ENCODE peak calls at places on chromosome 9, in nine cellular contexts. W is spleen, B is T follicular helper cell, Q is NCI-H82, H is islet precursor cell, Z is glomerular endothelial cell, M is GM13977, C is posterior vena cava, T is RPMI7951. P is an unnamed sample.

GRCh38 chr9:137602661-137603060 is 2.8 kb upstream of the ARRDC1 start:
- DNase-seq in C (no peak), Q (peak), H (no peak), M (no peak), Z (no peak), T (no peak), W (no peak), B (no peak), P (no peak)

GRCh38 chr9:128634651-128635262 is 21.9 kb downstream of the DYNC2I2 start:
- DNase-seq in T (no peak), C (no peak), B (no peak), W (no peak), Q (no peak), Z (no peak), M (no peak), H (no peak), P (no peak)

GRCh38 chr9:133844876-133845658 is 106.9 kb upstream of the SARDH start:
- DNase-seq in Z (peak), W (peak), B (no peak), H (no peak), M (no peak), Q (no peak), C (peak), T (no peak), P (no peak)

GRCh38 chr9:104326912-104327311 is 177.2 kb upstream of the OR13F1 start:
- DNase-seq in Q (no peak), M (no peak), H (no peak), C (no peak), W (no peak), T (no peak), Z (no peak), B (no peak), P (no peak)

GRCh38 chr9:112753725-112754124 is 3.2 kb downstream of the SNX30 start:
- DNase-seq in Q (no peak), Z (no peak), T (peak), M (no peak), W (no peak), C (no peak), H (peak), B (no peak), P (no peak)

GRCh38 chr9:78399153-78399552 is 102.2 kb downstream of the PSAT1 start:
- DNase-seq in C (no peak), Z (no peak), H (no peak), Q (no peak), B (no peak), W (no peak), T (no peak), M (no peak), P (no peak)

GRCh38 chr9:27351438-27351837 is 54.5 kb upstream of the EQTN start:
- DNase-seq in T (peak), Q (no peak), B (no peak), C (no peak), H (no peak), W (no peak), M (no peak), Z (no peak), P (no peak)

GRCh38 chr9:126697350-126697749 is 83.6 kb downstream of the LMX1B start:
- DNase-seq in W (peak), Z (no peak), B (no peak), H (no peak), Q (no peak), M (no peak), C (peak), T (no peak), P (no peak)

GRCh38 chr9:135711411-135711810 is 9.4 kb downstream of the KCNT1 start:
- DNase-seq in W (no peak), Z (no peak), B (no peak), Q (no peak), M (no peak), C (no peak), H (no peak), T (no peak), P (no peak)

GRCh38 chr9:93116049-93116961 is 17.7 kb downstream of the NINJ1 start:
- DNase-seq in Z (no peak), H (peak), C (peak), T (peak), W (peak), B (no peak), Q (no peak), M (no peak), P (no peak)

GRCh38 chr9:7970666-7971335 is 171.2 kb upstream of the DMAC1 start:
- DNase-seq in M (no peak), C (no peak), W (no peak), Q (no peak), B (no peak), H (no peak), T (no peak), Z (no peak), P (no peak)

GRCh38 chr9:125867752-125868400 is 120.7 kb downstream of the PBX3 start:
- DNase-seq in B (no peak), W (no peak), T (no peak), C (no peak), Q (no peak), H (no peak), M (no peak), Z (peak), P (no peak)

GRCh38 chr9:76458903-76459690 is at the start of gene GCNT1:
- DNase-seq in Q (peak), M (peak), H (peak), B (peak), Z (peak), C (peak), W (peak), T (peak), P (peak)

GRCh38 chr9:127537014-127537413 is 75.1 kb upstream of the STXBP1 start:
- DNase-seq in Q (peak), H (no peak), W (no peak), T (no peak), M (no peak), Z (no peak), B (no peak), C (no peak), P (peak)

GRCh38 chr9:32136700-32137339 is 247.6 kb upstream of the ACO1 start:
- DNase-seq in Z (no peak), M (no peak), T (peak), Q (peak), W (no peak), B (no peak), H (peak), C (peak), P (no peak)

GRCh38 chr9:24071736-24072135 is 245.7 kb upstream of the ELAVL2 start:
- DNase-seq in Z (no peak), C (no peak), B (no peak), Q (peak), T (no peak), M (no peak), H (no peak), W (no peak), P (no peak)

GRCh38 chr9:135797507-135798302 is 95.7 kb downstream of the KCNT1 start:
- DNase-seq in Z (peak), C (no peak), M (peak), T (no peak), H (peak), B (no peak), Q (peak), W (no peak), P (peak)

GRCh38 chr9:107306308-107306707 is 23.2 kb downstream of the RAD23B start:
- DNase-seq in Z (no peak), M (no peak), W (no peak), T (no peak), Q (no peak), C (no peak), B (no peak), H (no peak), P (no peak)

P was measured in small intestine.